ENCODE peak calls at places on chromosomes 2 and 18, in four cellular contexts. A is OCI-LY7, P is fibroblast of villous mesenchyme, W is astrocyte of the spinal cord. G is an unnamed sample.
A peak's percentile ranks its signal among the peaks of the same experiment; 100 is the strongest.

GRCh38 chr2:101775636-101776035 is 78.1 kb downstream of the MAP4K4 start:
- DNase-seq in A (no peak), P (no peak), W (no peak), G (no peak)

GRCh38 chr18:69686861-69687260 is 260.8 kb downstream of the CD226 start:
- DNase-seq in A (no peak), P (peak; percentile 36), W (no peak), G (no peak)

GRCh38 chr2:69945447-69945846 is 16.0 kb downstream of the ASPRV1 start:
- DNase-seq in A (no peak), P (no peak), W (no peak), G (no peak)

GRCh38 chr2:133158024-133158423 is 410.2 kb downstream of the NCKAP5 start:
- DNase-seq in A (no peak), P (no peak), W (no peak), G (no peak)

GRCh38 chr2:217085543-217085942 is 225.7 kb upstream of the TNP1 start:
- DNase-seq in A (no peak), P (no peak), W (peak; percentile 58), G (no peak)

GRCh38 chr2:177460973-177461585 is 68.5 kb downstream of the AGPS start:
- DNase-seq in A (no peak), P (no peak), W (no peak), G (no peak)

GRCh38 chr2:239264838-239265651 is 135.8 kb downstream of the HDAC4 start:
- DNase-seq in A (peak; percentile 38), P (peak; percentile 91), W (peak; percentile 73), G (peak; percentile 40)

GRCh38 chr2:129929321-129930290 is 49.9 kb upstream of the RAB6C start:
- DNase-seq in A (no peak), P (peak; percentile 49), W (no peak), G (no peak)

GRCh38 chr18:24021505-24021904 is 7.0 kb downstream of the TTC39C start:
- DNase-seq in A (no peak), P (no peak), W (no peak), G (no peak)

GRCh38 chr2:47264183-47264582 is 109.1 kb upstream of the STPG4 start:
- DNase-seq in A (peak; percentile 10), P (no peak), W (no peak), G (no peak)

GRCh38 chr2:74440378-74441110 is 1.2 kb downstream of the RTKN start:
- DNase-seq in A (peak; percentile 58), P (peak; percentile 85), W (peak; percentile 78), G (no peak)

GRCh38 chr2:86274265-86274917 is 63.0 kb downstream of the REEP1 start:
- DNase-seq in A (no peak), P (peak; percentile 20), W (peak; percentile 69), G (no peak)

DNA sequence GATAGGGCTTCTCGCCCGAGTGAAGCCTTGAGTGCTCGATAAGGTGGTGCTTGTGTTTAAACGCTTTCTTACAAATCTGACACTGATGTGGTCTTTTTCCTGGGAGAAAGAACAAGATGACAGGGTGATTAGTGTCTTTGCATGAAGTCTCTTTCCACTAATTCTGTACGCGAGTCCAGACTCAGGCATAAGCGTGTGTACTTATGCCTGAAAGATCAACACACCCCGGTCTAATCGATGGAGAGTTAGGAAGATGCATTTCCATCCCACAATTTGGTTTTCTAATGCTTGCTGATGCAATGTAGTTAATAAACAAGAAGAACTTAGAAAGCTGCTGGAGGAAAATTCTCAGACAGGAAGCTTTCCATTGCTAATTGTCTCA is 130.0 kb downstream of the ZEB2 start:
- DNase-seq in A (no peak), P (no peak), W (no peak), G (no peak)
- H3K4me3 ChIP-seq in A (no peak overlapping the region), P (no peak overlapping the region), W (no peak overlapping the region), G (no peak overlapping the region)

DNA sequence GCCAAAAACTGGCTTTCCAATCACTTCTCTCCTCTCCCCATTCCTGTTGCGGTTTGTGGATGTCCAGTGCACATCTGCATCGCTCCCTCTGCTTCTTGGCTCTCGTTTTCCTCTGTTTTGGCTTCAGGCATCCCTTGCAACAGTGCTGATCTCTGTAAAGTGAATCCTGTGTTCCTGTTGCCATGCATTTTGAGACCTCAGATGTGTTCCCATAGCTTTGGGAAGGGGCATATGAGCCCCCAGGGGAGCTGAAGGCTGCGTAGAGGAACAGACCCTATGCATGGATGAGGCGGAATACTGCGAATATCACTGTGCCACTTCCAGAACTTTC is 168.4 kb upstream of the HAAO start:
- DNase-seq in A (no peak), P (no peak), W (no peak), G (no peak)
- H3K4me3 ChIP-seq in A (no peak overlapping the region), P (no peak overlapping the region), W (no peak overlapping the region), G (no peak overlapping the region)

DNA sequence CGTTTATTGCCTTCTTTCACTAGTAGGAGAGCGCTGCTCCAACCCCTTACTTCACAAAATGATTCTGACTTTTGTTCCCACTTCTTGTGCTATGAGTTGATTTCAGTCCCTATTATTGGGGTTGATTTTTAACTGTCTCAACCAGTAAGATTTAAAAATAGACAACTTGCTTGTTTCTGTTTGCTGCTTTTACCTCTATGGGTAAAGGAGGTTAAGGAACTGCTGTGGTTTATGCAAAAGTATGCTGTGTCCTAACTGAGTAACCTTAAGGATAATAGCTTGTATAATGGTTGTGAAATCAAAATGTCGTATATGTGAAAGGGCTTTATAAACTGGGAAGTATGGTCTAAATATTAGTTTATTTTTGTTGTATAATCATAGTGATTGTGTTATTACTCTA is 22.6 kb downstream of the ALMS1 start:
- DNase-seq in A (no peak), P (no peak), W (no peak), G (no peak)
- H3K4me3 ChIP-seq in A (no peak overlapping the region), P (no peak overlapping the region), W (no peak overlapping the region), G (no peak overlapping the region)

GRCh38 chr2:137829251-137829650 is 135.0 kb upstream of the HNMT start:
- DNase-seq in A (no peak), P (no peak), W (no peak), G (no peak)
- H3K4me3 ChIP-seq in A (no peak overlapping the region), P (no peak overlapping the region), W (no peak overlapping the region), G (no peak overlapping the region)

DNA sequence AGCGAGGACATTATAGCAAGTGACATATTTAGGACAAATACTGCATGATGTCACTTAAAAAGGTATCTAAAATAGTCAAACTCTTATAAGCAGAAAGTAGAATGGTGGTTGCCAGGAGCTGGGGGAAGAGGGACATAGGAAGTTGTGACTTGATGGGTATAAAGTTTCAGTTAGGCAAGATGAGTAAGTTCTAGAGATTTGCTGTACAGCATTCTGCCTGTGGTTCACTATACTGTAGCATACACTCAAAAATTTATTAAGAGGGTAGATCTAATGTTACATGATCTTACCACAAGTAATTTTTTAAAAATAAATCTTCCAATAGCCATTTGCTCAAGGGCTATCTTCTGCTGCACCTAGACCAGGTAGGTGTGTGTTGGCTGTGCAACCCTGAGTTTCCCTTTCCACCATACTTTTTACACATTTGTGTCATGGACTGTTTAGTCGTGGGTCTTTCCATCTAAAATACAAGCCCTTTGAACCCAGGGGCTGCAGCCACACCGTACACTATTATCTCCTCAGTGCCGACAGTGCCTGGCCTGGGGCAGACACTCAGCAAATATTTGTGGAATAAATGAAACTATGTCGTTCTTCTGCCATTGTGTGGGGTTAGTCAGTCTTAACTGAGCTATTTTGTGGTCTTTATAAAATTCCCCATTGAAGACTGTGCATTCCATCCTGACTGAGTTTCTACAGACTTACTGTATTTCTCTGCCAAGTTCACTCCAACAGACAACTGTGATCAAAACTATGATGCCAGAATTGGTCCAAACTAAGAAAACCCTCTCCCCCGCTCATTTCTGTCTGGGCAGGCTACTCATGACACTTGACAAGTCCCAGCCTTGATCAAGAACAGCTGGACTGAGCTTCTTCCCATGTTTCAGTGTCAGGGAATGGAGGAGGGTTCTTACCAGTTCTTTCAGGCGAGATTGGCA is 77.8 kb upstream of the NPAS2 start:
- DNase-seq in A (no peak), P (peak; percentile 95), W (peak; percentile 97), G (no peak)
- H3K4me3 ChIP-seq in A (no peak overlapping the region), P (peak overlapping the region; percentile 20), W (no peak overlapping the region), G (no peak overlapping the region)

GRCh38 chr2:231667096-231667427 is 41.3 kb upstream of the PTMA start:
- DNase-seq in A (no peak), P (no peak), W (no peak), G (no peak)
- H3K4me3 ChIP-seq in A (peak overlapping the region; percentile 48), P (peak overlapping the region; percentile 60), W (no peak overlapping the region), G (peak overlapping the region; percentile 57)

DNA sequence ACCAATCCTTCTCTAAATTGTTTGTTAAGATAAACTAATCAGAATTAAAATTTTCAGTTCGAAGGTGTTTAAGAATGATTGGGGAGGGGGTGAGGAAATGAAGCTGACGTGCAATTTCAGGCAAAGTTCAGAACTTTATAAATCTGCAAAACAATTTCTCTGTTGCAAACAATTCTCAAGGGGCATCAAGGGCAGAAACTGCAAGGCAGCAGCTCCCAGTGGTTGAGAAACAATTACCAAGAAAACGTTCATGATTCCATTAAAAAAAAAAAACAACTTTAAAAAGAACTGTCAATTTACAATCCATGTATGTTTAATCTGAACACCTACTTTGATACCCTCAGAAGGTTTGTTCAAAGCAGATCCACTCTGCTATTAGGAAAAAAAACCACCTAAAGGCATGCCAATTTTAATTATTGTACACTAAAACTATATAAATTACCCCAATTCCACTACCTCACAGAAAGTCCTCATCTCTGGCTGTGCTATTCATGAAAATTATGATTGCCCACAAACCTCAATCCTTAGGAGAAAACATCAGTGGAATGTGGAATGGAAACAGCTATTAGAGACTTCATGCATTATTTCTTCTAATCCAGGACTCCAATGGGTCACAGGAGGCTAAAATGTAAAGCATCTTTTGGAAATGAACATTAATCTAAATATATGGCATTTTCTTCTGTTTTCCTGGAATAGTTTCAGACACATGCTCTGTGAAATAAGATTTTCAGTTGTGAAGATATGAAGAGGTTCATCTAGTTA is 119.9 kb upstream of the ACVR1C start:
- DNase-seq in A (no peak), P (peak; percentile 6), W (peak; percentile 56), G (no peak)
- H3K4me3 ChIP-seq in A (no peak overlapping the region), P (no peak overlapping the region), W (no peak overlapping the region), G (no peak overlapping the region)

GRCh38 chr2:54726940-54727339 is 3.5 kb downstream of the EML6 start:
- DNase-seq in A (peak; percentile 14), P (peak; percentile 12), W (no peak), G (no peak)

GRCh38 chr2:54726431-54726830 is 3.0 kb downstream of the EML6 start:
- DNase-seq in A (peak; percentile 27), P (no peak), W (no peak), G (no peak)

GRCh38 chr2:54724150-54724559 is 693 bp downstream of the EML6 start:
- DNase-seq in A (no peak), P (peak; percentile 18), W (peak; percentile 19), G (no peak)

GRCh38 chr2:54724560-54725342 is 1.3 kb downstream of the EML6 start:
- DNase-seq in A (peak; percentile 75), P (peak; percentile 4), W (no peak), G (peak; percentile 65)

GRCh38 chr2:54725343-54726099 is 2.1 kb downstream of the EML6 start:
- DNase-seq in A (peak; percentile 34), P (no peak), W (no peak), G (no peak)
- H3K4me3 ChIP-seq in A (peak overlapping the region; percentile 79), P (peak overlapping the region; percentile 81), W (peak overlapping the region; percentile 32), G (peak overlapping the region; percentile 96)

G was measured in ascending aorta.